ENCODE peak calls at places on chromosomes 16 and 17, in ten cellular contexts. B, P, Q, Z, S, T, K, W, F and V are unnamed samples. For H3K9me3, the result is how much of the 10 kb centered on the place peaks cover.

GRCh38 chr17:27554152-27554551 is 76.8 kb upstream of the LGALS9 start:
- DNase-seq in P (no peak), Q (no peak), F (no peak), T (no peak), Z (peak), B (no peak), S (no peak), W (no peak), K (no peak), V (no peak)

GRCh38 chr16:12815361-12815760 is 11.7 kb upstream of the CPPED1 start:
- DNase-seq in W (no peak), T (no peak), S (no peak), K (no peak), B (no peak), P (no peak), Z (no peak), Q (no peak), F (no peak), V (no peak)

GRCh38 chr17:80104321-80104955 is 3.1 kb downstream of the GAA start:
- DNase-seq in S (no peak), W (no peak), P (peak), Q (no peak), B (no peak), Z (peak), K (no peak), T (no peak), F (no peak), V (no peak)

GRCh38 chr17:29789186-29790170 is 140.6 kb downstream of the SSH2 start:
- DNase-seq in K (no peak), T (no peak), Z (peak), W (no peak), F (no peak), Q (no peak), B (peak), S (peak), P (no peak), V (no peak)

GRCh38 chr16:67773099-67773498 is 33.3 kb downstream of the RANBP10 start:
- DNase-seq in S (no peak), P (no peak), Q (no peak), Z (no peak), F (no peak), B (peak), T (no peak), W (no peak), K (peak), V (no peak)

GRCh38 chr17:35088911-35089845 is 25.7 kb upstream of the RFFL start:
- DNase-seq in T (peak), W (peak), Z (peak), F (peak), B (peak), P (peak), Q (peak), K (peak), S (peak), V (peak)

GRCh38 chr17:78538033-78538776 is 39.0 kb downstream of the DNAH17 start:
- DNase-seq in K (no peak), Q (no peak), P (no peak), F (no peak), T (no peak), Z (no peak), W (no peak), B (no peak), S (no peak), V (no peak)

GRCh38 chr17:4201231-4201630 is 58.2 kb downstream of the CYB5D2 start:
- DNase-seq in K (no peak), Z (no peak), B (no peak), T (no peak), S (no peak), W (peak), Q (no peak), F (no peak), P (no peak), V (no peak)

GRCh38 chr17:38568845-38569510 is 36.8 kb downstream of the SRCIN1 start:
- DNase-seq in W (no peak), T (no peak), P (no peak), S (no peak), F (no peak), B (no peak), Z (no peak), K (no peak), Q (no peak), V (no peak)

GRCh38 chr16:72743011-72743761 is 304.7 kb downstream of the ZFHX3 start:
- DNase-seq in B (no peak), W (no peak), P (no peak), K (no peak), Z (peak), F (no peak), T (no peak), Q (no peak), S (no peak), V (no peak)

GRCh38 chr17:71472809-71473789 is 647.7 kb upstream of the SOX9 start:
- DNase-seq in F (no peak), T (peak), Q (no peak), Z (peak), K (no peak), S (no peak), P (no peak), W (no peak), B (peak), V (peak)

GRCh38 chr17:68513932-68514331 is 1.7 kb downstream of the PRKAR1A start:
- DNase-seq in F (no peak), Q (no peak), T (no peak), P (no peak), Z (no peak), B (no peak), W (no peak), K (no peak), S (no peak), V (no peak)

GRCh38 chr16:70726869-70727494 is 41.1 kb upstream of the MTSS2 start:
- DNase-seq in W (no peak), T (no peak), Q (no peak), P (peak), K (no peak), B (no peak), F (no peak), S (no peak), Z (no peak), V (no peak)

GRCh38 chr16:77679336-77679735 is 43.0 kb upstream of the NUDT7 start:
- DNase-seq in Q (no peak), T (no peak), B (no peak), W (no peak), Z (no peak), F (no peak), S (no peak), P (no peak), K (no peak), V (peak)

GRCh38 chr17:73261952-73262675 is 434 bp upstream of the CPSF4L start:
- DNase-seq in P (peak), Q (no peak), K (no peak), T (no peak), W (no peak), B (peak), F (no peak), S (peak), Z (peak), V (no peak)

GRCh38 chr17:78374631-78375274 is 3.7 kb upstream of the PGS1 start:
- DNase-seq in F (no peak), S (no peak), Z (peak), P (no peak), Q (no peak), W (no peak), B (peak), T (no peak), K (no peak), V (no peak)

GRCh38 chr16:24508614-24509013 is 30.8 kb upstream of the RBBP6 start:
- DNase-seq in P (peak), F (no peak), S (no peak), Z (peak), B (no peak), T (no peak), Q (no peak), W (peak), K (no peak), V (no peak)

GRCh38 chr16:75289189-75289588 is 37.8 kb upstream of the BCAR1 start:
- DNase-seq in W (no peak), S (no peak), K (no peak), P (no peak), F (no peak), Q (no peak), T (no peak), Z (no peak), B (no peak), V (no peak)

GRCh38 chr17:70920416-70920815 is 751.1 kb downstream of the KCNJ2 start:
- DNase-seq in F (no peak), T (no peak), B (no peak), P (no peak), Q (no peak), S (no peak), Z (no peak), K (no peak), W (no peak), V (no peak)

GRCh38 chr17:15945493-15946209 is 721 bp downstream of the ADORA2B start:
- DNase-seq in W (no peak), T (no peak), F (no peak), Z (peak), B (no peak), P (no peak), Q (no peak), K (no peak), S (no peak), V (no peak)

GRCh38 chr17:30780343-30780742 is 44.1 kb downstream of the CRLF3 start:
- DNase-seq in S (no peak), F (no peak), K (no peak), Z (no peak), P (no peak), B (no peak), W (no peak), T (no peak), Q (no peak), V (no peak)

GRCh38 chr17:27990979-27991378 is 51.5 kb upstream of the NLK start:
- DNase-seq in S (no peak), K (no peak), B (no peak), T (no peak), F (no peak), P (no peak), Q (no peak), W (no peak), Z (no peak), V (no peak)

GRCh38 chr16:57736419-57737281 is 1.1 kb downstream of the KATNB1 start:
- DNase-seq in W (no peak), Q (peak), S (peak), P (no peak), Z (peak), B (peak), T (peak), F (no peak), K (no peak), V (peak)

GRCh38 chr16:35152067-35152627 is 1692.7 kb downstream of the TP53TG3F start:
- DNase-seq in Q (no peak), K (no peak), P (no peak), F (no peak), Z (no peak), B (no peak), T (no peak), W (no peak), S (no peak), V (no peak)

GRCh38 chr16:35148748-35149147 is 1689.3 kb downstream of the TP53TG3F start:
- DNase-seq in Z (no peak), Q (no peak), S (no peak), F (no peak), B (no peak), T (no peak), K (no peak), W (no peak), P (no peak), V (no peak)

GRCh38 chr16:35149550-35149949 is 1690.1 kb downstream of the TP53TG3F start:
- DNase-seq in Q (no peak), F (no peak), W (no peak), Z (no peak), K (no peak), P (no peak), B (no peak), S (no peak), T (no peak), V (no peak)

GRCh38 chr16:35147556-35148504 is 1688.4 kb downstream of the TP53TG3F start:
- DNase-seq in K (no peak), T (no peak), P (no peak), Z (no peak), F (no peak), S (no peak), B (no peak), W (no peak), Q (no peak), V (no peak)

GRCh38 chr16:35150805-35151312 is 1691.4 kb downstream of the TP53TG3F start:
- DNase-seq in T (no peak), W (no peak), S (no peak), Z (no peak), K (no peak), Q (no peak), F (no peak), B (no peak), P (no peak), V (no peak)
- H3K9me3 ChIP-seq in T (under half), W (under half), S (under half), Z (under half), K (under half), Q (under half), F (under half), B (under half), P (under half), V (under half)

GRCh38 chr16:850668-851067 is 50.1 kb upstream of the GNG13 start:
- DNase-seq in K (no peak), Q (no peak), F (no peak), S (no peak), P (no peak), W (no peak), B (no peak), T (no peak), Z (no peak), V (no peak)
- H3K9me3 ChIP-seq in K (under half), Q (under half), F (under half), S (under half), P (under half), W (under half), B (under half), T (under half), Z (under half), V (under half)

GRCh38 chr16:35881654-35882053 is 2422.2 kb downstream of the TP53TG3F start:
- DNase-seq in P (no peak), F (no peak), T (no peak), K (no peak), W (no peak), Z (no peak), S (no peak), Q (no peak), B (no peak), V (no peak)
- H3K9me3 ChIP-seq in P (under half), F (under half), T (under half), K (under half), W (under half), Z (under half), S (under half), Q (under half), B (under half), V (under half)

GRCh38 chr17:376936-377863 is 24.6 kb upstream of the RPH3AL start:
- DNase-seq in P (peak), K (no peak), T (no peak), W (no peak), S (no peak), F (no peak), B (peak), Q (no peak), Z (peak), V (no peak)

GRCh38 chr17:378068-378467 is 25.5 kb upstream of the RPH3AL start:
- DNase-seq in F (no peak), W (no peak), P (no peak), S (no peak), T (no peak), Z (no peak), Q (no peak), B (no peak), K (no peak), V (no peak)

GRCh38 chr17:371583-371982 is 19.0 kb upstream of the RPH3AL start:
- DNase-seq in W (no peak), T (no peak), S (no peak), Z (no peak), P (no peak), F (no peak), B (no peak), K (no peak), Q (no peak), V (no peak)

GRCh38 chr17:373616-374225 is 21.1 kb upstream of the RPH3AL start:
- DNase-seq in B (no peak), Q (no peak), T (no peak), K (no peak), F (no peak), Z (no peak), W (no peak), S (no peak), P (peak), V (no peak)

DNA sequence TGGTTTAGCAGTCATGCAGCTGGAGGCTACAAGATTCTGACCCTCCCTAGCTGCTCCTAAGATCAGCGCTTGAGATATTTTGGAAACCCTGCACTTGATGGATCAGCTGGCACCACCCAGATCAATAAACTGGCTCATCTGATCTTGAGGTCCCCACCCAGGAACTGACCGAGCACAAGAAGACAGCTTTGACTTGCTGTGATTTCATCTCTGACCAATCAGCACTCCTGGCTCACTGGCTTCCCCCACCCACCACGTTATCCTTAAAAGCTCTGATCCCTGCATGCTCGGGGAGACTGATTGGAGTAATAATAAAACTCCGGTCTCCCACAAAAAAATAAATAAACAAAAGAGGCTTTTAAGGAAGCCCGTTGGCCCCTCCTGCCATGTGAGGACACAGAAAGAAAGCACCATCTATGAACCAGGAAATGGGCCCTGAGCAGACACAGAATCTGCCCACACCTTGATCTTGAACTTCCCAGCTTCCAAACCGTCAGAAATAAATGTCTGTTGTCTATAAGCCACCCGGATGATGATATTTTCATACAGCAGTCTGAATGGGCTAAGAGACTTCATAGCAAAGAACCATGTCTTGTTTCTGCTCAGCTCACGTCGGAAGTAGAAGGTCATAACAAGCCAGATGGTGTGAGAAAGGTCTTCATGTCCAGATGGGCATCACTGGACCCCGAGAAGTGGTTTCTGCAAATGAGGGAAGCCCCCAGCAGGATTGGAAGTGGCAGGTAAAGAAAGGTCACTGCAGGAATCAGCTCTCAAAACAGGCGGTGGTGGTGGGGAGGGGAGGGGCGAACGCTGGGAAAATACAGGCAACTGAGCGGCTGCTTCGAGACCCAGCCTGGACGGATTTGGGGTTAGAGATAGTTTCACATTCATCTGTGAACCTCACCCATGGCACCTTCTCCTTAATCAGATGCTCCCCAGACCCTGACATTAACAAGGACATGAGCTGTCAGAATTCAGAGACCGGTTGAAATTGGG is 19.8 kb upstream of the RPH3AL start:
- DNase-seq in Q (no peak), F (no peak), Z (no peak), B (no peak), P (no peak), S (no peak), K (no peak), T (no peak), W (no peak), V (no peak)
- H3K9me3 ChIP-seq in Q (under half), F (under half), Z (under half), B (under half), P (under half), S (under half), K (under half), T (under half), W (under half), V (under half)

GRCh38 chr16:35510701-35511100 is 2051.3 kb downstream of the TP53TG3F start:
- DNase-seq in T (no peak), S (no peak), B (no peak), Q (no peak), P (no peak), Z (no peak), W (no peak), F (no peak), K (no peak), V (no peak)

GRCh38 chr16:35506018-35506897 is 2046.8 kb downstream of the TP53TG3F start:
- DNase-seq in W (no peak), B (peak), S (no peak), P (no peak), Q (no peak), Z (no peak), F (no peak), K (no peak), T (no peak), V (no peak)

DNA sequence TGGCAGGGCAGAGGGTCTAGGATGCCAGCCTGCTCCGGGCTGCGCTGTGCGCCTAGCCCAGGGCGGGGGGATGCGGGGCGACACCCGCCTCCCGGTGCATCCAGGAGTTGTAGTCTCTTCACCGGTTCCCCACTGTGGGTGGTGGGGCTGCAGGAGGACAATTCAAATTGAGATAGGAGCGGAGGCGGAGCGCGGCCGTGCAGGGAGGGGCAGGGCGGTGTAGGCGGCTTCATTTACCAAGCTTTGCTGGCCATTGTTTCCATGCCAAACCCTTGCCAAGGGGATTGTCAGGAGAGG is 2047.4 kb downstream of the TP53TG3F start:
- DNase-seq in B (no peak), S (no peak), F (no peak), T (no peak), Z (no peak), W (no peak), K (no peak), P (no peak), Q (no peak), V (no peak)
- H3K9me3 ChIP-seq in B (under half), S (under half), F (under half), T (under half), Z (under half), W (under half), K (under half), P (under half), Q (under half), V (under half)

GRCh38 chr16:35516551-35516950 is 2057.1 kb downstream of the TP53TG3F start:
- DNase-seq in Q (no peak), F (no peak), Z (no peak), T (no peak), P (no peak), S (no peak), K (no peak), B (no peak), W (no peak), V (no peak)

DNA sequence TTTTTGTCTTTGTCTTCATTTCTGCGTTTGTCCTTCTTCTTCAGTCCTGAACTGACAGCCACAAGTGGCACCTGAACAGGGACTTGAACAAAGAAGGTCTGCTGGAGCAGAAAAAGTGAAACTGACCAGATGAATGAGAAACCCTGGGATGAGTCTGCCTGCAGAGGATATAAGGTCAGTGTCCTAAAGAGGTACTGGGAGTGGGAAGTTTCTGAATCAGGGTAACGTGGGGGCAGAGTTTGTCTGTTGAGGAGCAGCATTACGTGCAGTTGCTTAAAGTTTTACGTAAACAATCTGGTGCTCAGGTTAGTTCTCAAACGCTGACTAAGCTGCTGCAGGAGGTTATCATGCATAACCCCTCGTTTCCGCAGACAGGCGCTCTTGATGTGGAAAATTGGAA is 2057.6 kb downstream of the TP53TG3F start:
- DNase-seq in Z (no peak), S (no peak), P (no peak), B (no peak), F (no peak), Q (no peak), W (no peak), K (no peak), T (no peak), V (no peak)
- H3K9me3 ChIP-seq in Z (under half), S (under half), P (under half), B (under half), F (under half), Q (under half), W (under half), K (under half), T (under half), V (under half)

DNA sequence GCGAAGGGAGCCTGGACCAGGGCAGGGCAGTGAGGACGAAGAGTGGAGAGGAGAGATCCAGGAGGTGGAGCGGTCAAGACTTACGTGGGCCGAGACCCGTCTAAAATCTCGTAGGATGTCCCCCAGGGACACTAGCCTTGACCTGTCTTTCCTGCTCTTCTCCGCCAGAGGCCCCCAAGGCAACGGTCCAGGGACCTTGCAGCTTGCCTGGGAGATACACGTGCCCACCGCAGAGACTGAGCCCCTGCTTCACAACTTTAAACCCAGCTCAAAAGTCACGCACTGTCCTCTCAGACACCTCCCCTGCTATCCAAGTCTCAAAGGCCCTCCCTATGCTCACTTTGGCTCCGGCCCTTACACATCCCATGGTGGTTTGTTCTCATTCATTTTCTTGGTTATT is 9.4 kb downstream of the TIGD7 start:
- DNase-seq in P (no peak), Z (no peak), T (no peak), B (no peak), Q (no peak), S (no peak), F (no peak), W (no peak), K (no peak), V (no peak)
- H3K9me3 ChIP-seq in P (half or more), Z (under half), T (under half), B (under half), Q (half or more), S (under half), F (half or more), W (half or more), K (half or more), V (under half)